ENCODE peak calls at places on chromosome 18, in six cellular contexts. I, W, N, A, R and Q are unnamed samples.

GRCh38 chr18:29925566-29925965 is 1117.0 kb downstream of the DSC3 start:
- DNase-seq in R (no peak), A (no peak), W (no peak), I (no peak), N (no peak), Q (no peak)

GRCh38 chr18:12478269-12479057 is 70.7 kb downstream of the PRELID3A start:
- DNase-seq in I (no peak), N (no peak), A (no peak), W (no peak), R (no peak), Q (no peak)

GRCh38 chr18:8900552-8900951 is 195.2 kb downstream of the MTCL1 start:
- DNase-seq in A (no peak), N (no peak), R (no peak), W (no peak), I (no peak), Q (no peak)

GRCh38 chr18:48839819-48840490 is 110.8 kb downstream of the SMAD7 start:
- DNase-seq in W (no peak), R (no peak), I (no peak), A (peak), N (no peak), Q (peak)

GRCh38 chr18:459801-460200 is 40.7 kb downstream of the COLEC12 start:
- DNase-seq in R (no peak), N (peak), W (no peak), A (no peak), I (no peak), Q (no peak)

GRCh38 chr18:37778417-37779165 is 213.0 kb upstream of the CELF4 start:
- DNase-seq in W (no peak), A (peak), I (no peak), N (peak), R (peak), Q (no peak)

GRCh38 chr18:44507729-44508325 is 172.9 kb upstream of the SETBP1 start:
- DNase-seq in A (peak), N (peak), W (no peak), R (no peak), I (no peak), Q (no peak)

GRCh38 chr18:79571221-79572092 is 108.1 kb upstream of the CTDP1 start:
- DNase-seq in I (no peak), N (no peak), W (no peak), R (no peak), A (no peak), Q (peak)

GRCh38 chr18:32362484-32362883 is 108.2 kb downstream of the GAREM1 start:
- DNase-seq in N (no peak), W (no peak), R (no peak), I (no peak), A (no peak), Q (no peak)

GRCh38 chr18:57581301-57581934 is 5.1 kb downstream of the FECH start:
- DNase-seq in I (no peak), N (no peak), R (no peak), A (no peak), W (no peak), Q (no peak)